ENCODE peak calls at places on chromosomes 7 and 10, in six cellular contexts. B is GM12878, Z is GM12891, I is K562, S is HepG2, T is H1. A is an unnamed sample.

GRCh38 chr7:95535647-95536046 is 49.9 kb downstream of the ASB4 start:
- DNase-seq in T (no peak), Z (no peak), B (no peak), S (no peak), I (no peak), A (no peak)

GRCh38 chr7:149196151-149196704 is 882 bp downstream of the ZNF282 start:
- DNase-seq in T (no peak), S (no peak), I (peak; percentile 49), Z (no peak), B (no peak), A (no peak)

GRCh38 chr10:80276335-80276734 is 13.1 kb downstream of the MAT1A start:
- DNase-seq in T (no peak), B (no peak), I (no peak), Z (no peak), S (no peak), A (no peak)

GRCh38 chr7:147170341-147171012 is 1053.9 kb downstream of the CNTNAP2 start:
- DNase-seq in B (no peak), T (no peak), S (no peak), Z (no peak), I (no peak), A (no peak)

GRCh38 chr7:76428868-76429805 is 4.4 kb downstream of the ZP3 start:
- DNase-seq in B (no peak), I (no peak), S (no peak), T (no peak), Z (no peak), A (no peak)

GRCh38 chr10:100338434-100339036 is 8.5 kb upstream of the SCD start:
- DNase-seq in B (no peak), T (no peak), Z (peak; percentile 61), I (peak; percentile 66), S (peak; percentile 60), A (peak; percentile 60)

GRCh38 chr10:91493313-91493712 is 83.2 kb downstream of the HECTD2 start:
- DNase-seq in Z (no peak), T (no peak), I (no peak), B (no peak), S (peak; percentile 41), A (no peak)

GRCh38 chr7:97009753-97010732 is 4.7 kb downstream of the DLX6 start:
- DNase-seq in S (no peak), T (no peak), Z (no peak), I (no peak), B (no peak), A (no peak)

GRCh38 chr10:125008689-125009579 is 67.0 kb downstream of the ZRANB1 start:
- DNase-seq in I (no peak), T (no peak), S (no peak), B (no peak), Z (no peak), A (no peak)

GRCh38 chr10:68561804-68562649 is 1.9 kb downstream of the TET1 start:
- DNase-seq in B (no peak), T (no peak), I (peak; percentile 71), S (no peak), Z (no peak), A (no peak)
- TF ChIP-seq TAF1 in B (no peak), T (no peak), I (peak; percentile 83), S (no peak), Z (no peak), A (no peak)

DNA sequence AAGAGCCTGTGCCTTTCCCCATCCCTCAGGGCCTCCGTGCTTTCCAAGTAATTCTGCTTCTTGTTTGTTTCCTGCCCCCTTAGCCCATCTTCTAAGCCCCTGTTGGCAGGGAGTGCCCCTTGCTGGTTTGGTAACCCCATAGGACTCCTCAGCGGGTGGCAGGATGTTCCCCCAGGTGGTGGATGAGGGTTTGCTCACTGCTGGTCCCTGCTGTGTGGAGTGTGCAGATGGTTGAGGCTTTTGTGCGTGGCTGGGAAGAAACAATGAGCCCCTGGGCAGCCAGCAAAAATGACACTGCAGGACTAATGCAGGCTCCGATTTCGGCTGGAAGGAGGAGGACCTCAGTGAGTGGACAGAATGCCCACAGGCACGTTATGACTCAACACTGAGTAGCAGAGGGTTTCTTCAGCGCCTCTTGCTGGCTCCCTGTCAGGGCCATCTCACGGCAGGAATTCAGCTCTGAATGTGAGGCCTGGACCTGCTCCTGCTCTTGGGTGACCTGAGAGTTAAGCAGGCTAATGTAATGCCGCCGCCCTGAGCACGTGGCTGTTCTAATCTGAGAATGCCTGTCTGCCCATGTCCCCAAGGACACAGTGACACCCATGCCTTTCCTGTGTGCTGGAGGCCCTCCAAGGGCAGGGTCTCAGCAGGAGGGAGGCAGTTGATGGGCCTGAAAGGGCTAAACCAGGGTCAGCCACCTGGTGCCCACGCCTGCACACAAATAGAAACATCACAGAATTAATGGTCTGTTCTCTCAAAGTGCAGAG is 16.6 kb downstream of the BAG3 start:
- DNase-seq in Z (no peak), I (no peak), T (peak; percentile 15), S (peak; percentile 68), B (no peak), A (no peak)
- TF ChIP-seq POLR2A in Z (no peak), I (no peak), T (no peak), S (no peak), B (no peak), A (no peak)

DNA sequence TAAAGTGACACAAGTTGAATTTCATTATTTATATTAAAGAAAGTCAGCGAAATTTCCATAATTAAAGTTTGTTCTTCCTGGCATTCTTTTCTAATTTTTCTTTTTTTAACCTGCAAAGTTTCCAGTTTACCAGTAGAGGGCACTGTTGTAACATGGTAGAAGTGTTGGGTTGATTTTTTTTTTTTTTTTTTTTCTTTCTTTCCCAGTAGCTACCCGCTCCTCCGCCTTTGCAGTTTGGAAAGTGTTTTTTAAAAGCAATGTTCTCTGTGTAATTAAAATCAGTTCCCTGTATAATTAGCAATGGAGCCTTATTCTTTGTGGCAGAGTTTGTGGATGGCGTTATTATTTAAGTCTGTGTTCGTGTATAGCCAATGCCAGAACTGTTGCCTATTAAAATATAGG is 53.7 kb downstream of the TAF3 start:
- DNase-seq in I (peak; percentile 34), S (no peak), T (no peak), B (no peak), Z (no peak), A (no peak)
- TF ChIP-seq TAF1 in I (no peak), S (no peak), T (no peak), B (no peak), Z (no peak), A (no peak)

DNA sequence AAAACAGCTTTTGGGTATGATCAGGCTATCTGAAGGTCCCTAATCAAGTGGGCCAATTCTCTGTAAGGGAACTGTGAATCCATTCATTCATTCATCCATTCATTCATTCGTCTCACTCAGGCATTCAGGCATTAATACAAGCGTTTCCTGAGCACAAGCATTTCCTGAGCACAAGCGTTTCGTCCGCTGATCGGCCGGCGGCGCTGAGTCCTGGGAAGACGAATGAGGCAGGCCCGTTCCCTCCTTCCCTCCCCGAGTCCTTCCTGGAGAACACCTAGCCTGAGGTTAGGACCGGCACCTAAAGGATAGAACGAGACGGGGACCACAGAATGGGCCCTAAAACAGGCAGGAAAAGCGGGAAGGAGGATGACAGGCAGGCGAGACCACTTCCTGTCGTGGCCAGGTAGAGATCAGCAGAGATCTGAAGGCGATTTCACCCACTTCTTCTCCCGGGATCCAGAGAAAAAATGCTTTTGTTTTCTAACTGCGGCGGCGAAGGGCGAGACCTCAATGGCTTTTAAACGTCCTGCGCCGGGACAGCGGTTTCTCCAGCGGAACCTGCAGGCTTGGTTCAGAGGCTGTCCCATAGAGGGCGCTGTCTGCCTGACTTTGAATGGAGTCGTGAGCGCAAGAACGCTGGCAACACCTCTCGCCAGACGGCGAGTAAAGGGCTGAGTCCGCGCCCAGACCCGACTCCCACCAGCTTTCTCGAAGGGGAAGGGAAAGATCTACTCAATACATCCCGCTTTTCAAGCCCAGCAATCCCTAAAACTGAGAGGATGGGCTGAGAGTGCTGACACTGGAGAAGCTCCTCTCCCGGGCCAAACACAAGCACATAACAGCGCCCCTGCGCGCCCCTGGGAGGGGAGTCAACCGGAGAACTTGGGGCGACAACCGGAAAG is 2.9 kb upstream of the HMX3 start:
- DNase-seq in S (peak; percentile 72), B (peak; percentile 40), I (peak; percentile 66), T (no peak), Z (peak; percentile 69), A (peak; percentile 80)
- TF ChIP-seq POLR2A in S (no peak), B (no peak), I (no peak), T (no peak), Z (peak; percentile 32), A (no peak)

GRCh38 chr7:35970458-35970857 is 169.6 kb downstream of the SEPTIN7 start:
- DNase-seq in S (no peak), Z (no peak), B (no peak), T (no peak), I (no peak), A (no peak)

GRCh38 chr7:35971133-35971995 is 170.5 kb downstream of the SEPTIN7 start:
- DNase-seq in Z (peak; percentile 37), T (no peak), I (no peak), B (no peak), S (no peak), A (no peak)

DNA sequence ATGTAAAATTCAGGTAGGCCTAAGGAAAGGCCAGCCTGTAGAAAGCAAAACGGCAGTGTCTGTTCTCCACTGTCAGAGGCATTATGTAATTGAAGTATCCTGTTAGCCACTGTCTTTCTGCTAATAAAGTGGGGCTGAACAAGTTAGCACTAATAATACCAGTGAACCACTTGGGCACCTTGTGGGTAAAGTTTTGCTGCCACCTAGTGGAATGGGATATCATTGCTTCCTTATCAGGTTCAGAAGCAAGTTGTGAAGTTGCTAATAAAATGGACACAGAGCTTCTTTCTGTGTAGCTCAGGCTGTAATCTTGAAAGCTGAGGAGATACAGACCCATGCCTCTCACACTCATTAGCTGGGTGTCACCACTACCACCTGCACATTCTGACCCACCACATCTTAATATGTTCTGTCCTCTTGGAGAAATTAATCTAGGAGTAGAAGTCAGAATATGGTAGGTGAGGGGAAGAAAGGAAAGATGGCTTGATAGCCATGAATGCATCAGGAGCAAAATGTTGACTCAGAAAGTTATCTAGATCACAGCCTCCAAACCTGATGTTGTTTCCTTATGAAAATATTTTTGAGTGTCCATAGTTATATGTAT is 175.1 kb downstream of the SEPTIN7 start:
- DNase-seq in T (peak; percentile 31), Z (no peak), I (peak; percentile 38), S (peak; percentile 68), B (peak; percentile 25), A (no peak)
- TF ChIP-seq TAF1 in T (no peak), Z (no peak), I (no peak), S (no peak), B (no peak), A (no peak)

DNA sequence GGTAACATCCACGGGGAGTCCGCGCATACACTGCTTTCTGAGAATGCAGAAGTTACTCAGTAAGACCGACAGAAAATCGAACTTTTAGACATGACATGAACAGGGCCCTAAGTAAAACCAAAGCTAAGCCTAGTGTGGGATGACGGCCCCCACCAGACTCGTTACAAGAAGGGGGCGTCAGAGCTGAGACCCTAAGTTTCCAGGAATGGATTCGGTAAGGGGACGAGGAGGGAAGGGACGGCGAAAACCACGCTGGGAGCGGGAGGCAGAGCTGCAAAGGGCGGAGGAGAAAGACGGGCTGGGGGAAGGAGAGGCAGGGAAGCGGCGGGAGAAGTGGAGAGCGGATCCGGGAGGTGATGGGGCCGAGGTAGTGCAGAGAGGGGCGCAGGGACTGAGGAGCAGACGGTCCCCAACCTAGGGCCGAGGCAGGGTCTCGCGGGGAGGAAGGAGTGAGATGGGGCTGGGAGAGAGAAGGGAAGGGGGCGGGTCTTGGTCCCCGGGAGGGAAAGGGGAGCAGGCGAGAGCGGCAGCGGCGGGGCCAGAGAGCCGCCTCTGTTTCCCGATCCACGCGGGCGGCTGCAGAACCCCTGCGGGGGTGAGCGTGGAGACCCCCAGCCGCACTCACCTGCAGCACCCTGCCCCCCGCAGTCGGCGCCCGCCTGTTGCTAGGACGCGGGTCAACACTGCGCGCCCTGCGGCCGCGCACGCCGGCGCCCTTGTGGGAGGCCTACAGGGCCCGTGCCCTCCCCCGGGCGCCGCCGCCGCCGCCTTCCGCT is 513 bp downstream of the ODAD2 start:
- DNase-seq in S (no peak), B (no peak), Z (peak; percentile 4), I (no peak), T (no peak), A (no peak)
- TF ChIP-seq POLR2A in S (no peak), B (no peak), Z (no peak), I (no peak), T (peak; percentile 68), A (no peak)